ENCODE peak calls at places on chromosomes 11 and 22, in seven cellular contexts. Y, P, A, B, T, O and C are unnamed samples.

GRCh38 chr11:108580043-108580442 is 13.5 kb downstream of the EXPH5 start:
- DNase-seq in Y (no peak), P (no peak), A (no peak), B (no peak), T (no peak), O (no peak), C (no peak)

GRCh38 chr11:70556884-70557741 is 158.8 kb downstream of the CTTN start:
- DNase-seq in Y (no peak), P (no peak), A (no peak), B (peak; percentile 75), T (no peak), O (peak; percentile 58), C (no peak)

GRCh38 chr22:25488244-25489020 is 76.0 kb upstream of the GRK3 start:
- DNase-seq in Y (peak; percentile 56), P (no peak), A (peak; percentile 65), B (peak; percentile 88), T (peak; percentile 79), O (peak; percentile 82), C (no peak)

GRCh38 chr11:64609436-64610047 is 18.5 kb downstream of the SLC22A12 start:
- DNase-seq in Y (no peak), P (no peak), A (no peak), B (no peak), T (no peak), O (no peak), C (no peak)

GRCh38 chr22:39991164-39991860 is 3.4 kb upstream of the FAM83F start:
- DNase-seq in Y (no peak), P (no peak), A (peak; percentile 75), B (no peak), T (no peak), O (no peak), C (no peak)

GRCh38 chr11:44774131-44774530 is 47.4 kb downstream of the TSPAN18 start:
- DNase-seq in Y (peak; percentile 46), P (no peak), A (peak; percentile 34), B (no peak), T (peak; percentile 33), O (no peak), C (no peak)

GRCh38 chr11:100080401-100080800 is 606.7 kb upstream of the ARHGAP42 start:
- DNase-seq in Y (no peak), P (no peak), A (no peak), B (no peak), T (no peak), O (no peak), C (no peak)

GRCh38 chr22:48270731-48271130 is 1508.3 kb downstream of the TBC1D22A start:
- DNase-seq in Y (no peak), P (no peak), A (no peak), B (no peak), T (no peak), O (no peak), C (no peak)

GRCh38 chr11:116376054-116376453 is 396.7 kb downstream of the BUD13 start:
- DNase-seq in Y (no peak), P (no peak), A (no peak), B (no peak), T (no peak), O (no peak), C (no peak)

GRCh38 chr11:66638177-66639065 is at the start of gene RBM4:
- DNase-seq in Y (peak; percentile 97), P (peak; percentile 96), A (peak; percentile 99), B (peak; percentile 100), T (peak; percentile 100), O (peak; percentile 100), C (peak; percentile 99)
- TF ChIP-seq CTCF in Y (no peak), P (no peak), A (no peak), B (no peak), T (peak; percentile 22), O (no peak), C (peak; percentile 35)

GRCh38 chr22:37501176-37501609 is 15.0 kb upstream of the MFNG start:
- DNase-seq in Y (no peak), P (no peak), A (peak; percentile 83), B (no peak), T (no peak), O (no peak), C (no peak)

GRCh38 chr22:37503850-37504249 is 15.4 kb downstream of the CARD10 start:
- DNase-seq in Y (no peak), P (no peak), A (no peak), B (no peak), T (no peak), O (no peak), C (no peak)

GRCh38 chr22:37503183-37503683 is 16.0 kb downstream of the CARD10 start:
- DNase-seq in Y (no peak), P (no peak), A (no peak), B (no peak), T (no peak), O (no peak), C (no peak)

GRCh38 chr22:37501610-37502341 is 15.6 kb upstream of the MFNG start:
- DNase-seq in Y (no peak), P (no peak), A (peak; percentile 95), B (peak; percentile 90), T (no peak), O (peak; percentile 86), C (no peak)

GRCh38 chr22:37502342-37503182 is 16.4 kb upstream of the MFNG start:
- DNase-seq in Y (no peak), P (no peak), A (peak; percentile 95), B (no peak), T (peak; percentile 38), O (no peak), C (no peak)
- H3K4me1 ChIP-seq in Y (no peaks in the 10 kb centered on the region), P (peaks cover 20% of the 10 kb centered on the region), A (peaks cover 46% of the 10 kb centered on the region), B (peaks cover 14% of the 10 kb centered on the region), T (peaks cover 18% of the 10 kb centered on the region), O (peaks cover 37% of the 10 kb centered on the region), C (peaks cover 7% of the 10 kb centered on the region)

GRCh38 chr11:69460540-69461257 is 20.8 kb upstream of the LINC01488 start:
- DNase-seq in Y (no peak), P (no peak), A (no peak), B (peak; percentile 96), T (no peak), O (peak; percentile 95), C (peak; percentile 90)
- TF ChIP-seq CTCF in Y (no peak), P (no peak), A (no peak), B (no peak), T (no peak), O (no peak), C (no peak)

GRCh38 chr22:28819253-28820096 is 19.1 kb upstream of the XBP1 start:
- DNase-seq in Y (no peak), P (no peak), A (peak; percentile 93), B (no peak), T (no peak), O (no peak), C (no peak)
- H3K4me1 ChIP-seq in Y (no peaks in the 10 kb centered on the region), P (peaks cover 62% of the 10 kb centered on the region), A (peaks cover 68% of the 10 kb centered on the region), B (no peaks in the 10 kb centered on the region), T (peaks cover 20% of the 10 kb centered on the region), O (no peaks in the 10 kb centered on the region), C (no peaks in the 10 kb centered on the region)

DNA sequence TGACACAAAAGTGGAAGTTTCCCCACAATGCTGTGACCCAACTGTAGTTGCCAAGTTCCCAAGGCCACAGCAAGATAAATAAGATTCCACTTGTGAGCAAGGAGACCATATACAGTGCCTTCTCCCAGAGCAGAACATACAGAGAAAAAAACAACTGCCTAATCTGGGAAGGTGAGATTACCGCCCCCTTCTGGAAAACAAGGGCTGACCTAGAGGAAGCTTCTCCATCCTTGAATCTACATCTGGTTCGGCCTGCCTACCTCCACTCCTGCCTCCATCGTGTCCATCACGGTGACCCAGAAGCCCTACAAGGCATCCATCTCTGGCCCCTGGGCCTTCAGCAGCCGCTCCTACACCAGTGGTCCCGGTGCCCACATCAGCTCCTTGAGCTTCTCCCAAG is 6.1 kb upstream of the RNASEH2C start:
- DNase-seq in Y (no peak), P (no peak), A (no peak), B (no peak), T (no peak), O (no peak), C (no peak)
- TF ChIP-seq CTCF in Y (no peak), P (no peak), A (no peak), B (no peak), T (peak; percentile 9), O (peak; percentile 5), C (peak; percentile 32)